ENCODE peak calls at places on chromosome 4, in six cellular contexts. B, D, C, E, P and H are unnamed samples.

GRCh38 chr4:27692098-27692679 is 831.5 kb downstream of the STIM2 start:
- DNase-seq in B (peak; percentile 63), D (no peak), C (no peak), E (peak; percentile 11), P (peak; percentile 32), H (peak; percentile 49)

GRCh38 chr4:90007494-90008167 is 113.0 kb downstream of the MMRN1 start:
- DNase-seq in B (no peak), D (no peak), C (no peak), E (no peak), P (no peak), H (no peak)

GRCh38 chr4:8117278-8117682 is 41.3 kb downstream of the ABLIM2 start:
- DNase-seq in B (peak; percentile 34), D (peak; percentile 83), C (peak; percentile 11), E (peak; percentile 76), P (peak; percentile 21), H (peak; percentile 38)

GRCh38 chr4:99126376-99126775 is 17.7 kb downstream of the ADH4 start:
- DNase-seq in B (no peak), D (no peak), C (no peak), E (no peak), P (no peak), H (no peak)

GRCh38 chr4:23327120-23327519 is 562.7 kb downstream of the PPARGC1A start:
- DNase-seq in B (no peak), D (no peak), C (no peak), E (no peak), P (no peak), H (no peak)

GRCh38 chr4:178068136-178068535 is 625.9 kb upstream of the AGA start:
- DNase-seq in B (no peak), D (no peak), C (no peak), E (no peak), P (no peak), H (no peak)

GRCh38 chr4:149211961-149212360 is 603.7 kb downstream of the IQCM start:
- DNase-seq in B (no peak), D (no peak), C (no peak), E (no peak), P (no peak), H (no peak)

GRCh38 chr4:108830509-108831244 is 67.8 kb upstream of the ETNPPL start:
- DNase-seq in B (peak; percentile 43), D (no peak), C (no peak), E (peak; percentile 16), P (no peak), H (peak; percentile 57)

GRCh38 chr4:1349359-1350168 is 2.6 kb downstream of the UVSSA start:
- DNase-seq in B (no peak), D (no peak), C (no peak), E (no peak), P (no peak), H (no peak)

GRCh38 chr4:145734576-145735329 is 54.8 kb downstream of the C4orf51 start:
- DNase-seq in B (peak; percentile 90), D (peak; percentile 66), C (no peak), E (peak; percentile 86), P (peak; percentile 87), H (peak; percentile 97)

GRCh38 chr4:42371306-42372063 is 25.8 kb upstream of the SHISA3 start:
- DNase-seq in B (peak; percentile 70), D (no peak), C (no peak), E (no peak), P (peak; percentile 46), H (peak; percentile 88)

GRCh38 chr4:8859550-8860095 is 12.0 kb downstream of the HMX1 start:
- DNase-seq in B (no peak), D (peak; percentile 17), C (no peak), E (no peak), P (no peak), H (no peak)

GRCh38 chr4:40196724-40197281 is at the start of gene RHOH:
- DNase-seq in B (no peak), D (no peak), C (peak; percentile 74), E (no peak), P (no peak), H (no peak)

GRCh38 chr4:188408244-188409067 is 269.2 kb downstream of the TRIML1 start:
- DNase-seq in B (no peak), D (no peak), C (no peak), E (no peak), P (no peak), H (peak; percentile 34)

GRCh38 chr4:37825943-37826281 is 574 bp upstream of the PGM2 start:
- DNase-seq in B (no peak), D (no peak), C (no peak), E (no peak), P (no peak), H (no peak)

GRCh38 chr4:137621056-137621455 is 88.8 kb upstream of the PCDH18 start:
- DNase-seq in B (no peak), D (no peak), C (no peak), E (no peak), P (no peak), H (no peak)

GRCh38 chr4:88077911-88078310 is 70.5 kb downstream of the PKD2 start:
- DNase-seq in B (peak; percentile 20), D (no peak), C (no peak), E (no peak), P (no peak), H (no peak)

GRCh38 chr4:86367577-86367976 is 7.7 kb upstream of the MAPK10 start:
- DNase-seq in B (peak; percentile 35), D (no peak), C (no peak), E (no peak), P (no peak), H (peak; percentile 67)

GRCh38 chr4:2091990-2092652 is 33.0 kb downstream of the NAT8L start:
- DNase-seq in B (no peak), D (no peak), C (no peak), E (no peak), P (no peak), H (no peak)

GRCh38 chr4:2070421-2071251 is 11.5 kb downstream of the NAT8L start:
- DNase-seq in B (no peak), D (no peak), C (no peak), E (no peak), P (no peak), H (no peak)

GRCh38 chr4:82889287-82889686 is 1.7 kb downstream of the SEC31A start:
- DNase-seq in B (no peak), D (no peak), C (no peak), E (no peak), P (no peak), H (no peak)
- H3K4me3 ChIP-seq in B (peak overlapping the region; percentile 94), D (no peak overlapping the region), C (peak overlapping the region; percentile 99), E (peak overlapping the region; percentile 2), P (peak overlapping the region; percentile 94), H (peak overlapping the region; percentile 83)

DNA sequence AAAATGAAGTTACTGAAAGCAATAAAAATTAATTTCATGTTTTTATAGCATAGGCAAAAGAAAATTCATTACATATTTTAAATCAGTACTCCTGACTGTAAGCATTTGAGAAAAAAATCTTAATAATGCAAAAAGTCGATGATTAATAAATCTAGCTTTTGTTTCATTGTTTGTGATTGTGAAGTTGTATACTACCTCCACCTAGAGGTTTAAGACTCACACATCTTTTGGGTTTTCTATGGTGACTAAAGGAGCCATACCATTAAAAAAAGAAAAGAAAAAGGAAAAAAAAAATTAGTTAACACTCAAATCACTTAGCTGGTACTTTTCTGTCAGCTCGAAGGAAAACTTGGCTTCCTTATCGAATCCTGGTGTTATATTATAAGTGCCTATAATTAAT is 2.0 kb downstream of the GABRA2 start:
- DNase-seq in B (peak; percentile 6), D (no peak), C (no peak), E (no peak), P (no peak), H (no peak)
- H3K4me3 ChIP-seq in B (no peak overlapping the region), D (no peak overlapping the region), C (no peak overlapping the region), E (no peak overlapping the region), P (no peak overlapping the region), H (no peak overlapping the region)

DNA sequence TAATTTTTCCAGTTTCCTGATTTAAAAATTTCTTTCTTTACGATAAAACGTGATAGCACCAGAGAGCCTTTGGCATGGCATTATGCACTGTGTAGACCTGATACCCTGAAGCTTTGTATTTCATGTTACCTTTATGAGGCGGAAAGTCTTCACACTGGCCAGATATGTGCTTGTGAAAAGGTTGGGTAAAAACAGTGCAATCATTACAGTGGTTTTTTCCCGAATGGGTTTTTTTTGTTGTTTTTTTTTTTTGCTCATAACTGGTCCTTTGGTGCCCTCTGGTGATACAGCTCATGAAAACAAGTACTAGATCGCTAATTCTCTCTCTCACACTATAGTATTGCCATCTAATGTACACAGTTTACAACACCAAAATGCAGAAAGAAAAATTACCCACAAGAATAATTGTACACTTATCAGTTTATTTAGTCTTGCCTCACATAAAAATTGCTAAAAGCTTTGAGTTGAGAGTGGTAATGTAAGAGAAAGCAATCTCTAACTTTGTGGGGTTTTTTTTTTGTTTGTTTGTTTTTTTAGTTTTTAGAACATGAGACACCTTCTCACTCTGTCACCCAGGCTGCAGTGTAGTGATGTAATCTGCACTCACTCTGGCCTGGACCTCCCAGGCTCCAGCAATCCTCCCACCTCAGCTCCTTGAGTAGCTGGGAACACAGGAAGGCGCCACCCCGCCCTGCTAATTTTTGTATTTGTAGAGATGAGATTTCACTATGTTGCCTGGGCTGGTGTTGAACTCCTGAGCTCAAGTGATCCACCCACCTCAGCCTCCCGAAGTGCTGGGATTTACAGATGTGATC is 21.3 kb downstream of the SPCS3 start:
- DNase-seq in B (peak; percentile 75), D (no peak), C (no peak), E (no peak), P (no peak), H (peak; percentile 78)
- H3K4me3 ChIP-seq in B (no peak overlapping the region), D (no peak overlapping the region), C (no peak overlapping the region), E (no peak overlapping the region), P (no peak overlapping the region), H (peak overlapping the region; percentile 33)

GRCh38 chr4:183721207-183722081 is 62.4 kb downstream of the TRAPPC11 start:
- DNase-seq in B (peak; percentile 55), D (peak; percentile 83), C (no peak), E (peak; percentile 87), P (no peak), H (peak; percentile 54)
- H3K4me3 ChIP-seq in B (peak overlapping the region; percentile 28), D (no peak overlapping the region), C (peak overlapping the region; percentile 47), E (no peak overlapping the region), P (no peak overlapping the region), H (peak overlapping the region; percentile 40)

GRCh38 chr4:3531306-3531886 is 826 bp downstream of the LRPAP1 start:
- DNase-seq in B (peak; percentile 17), D (peak; percentile 44), C (no peak), E (no peak), P (no peak), H (peak; percentile 8)

GRCh38 chr4:3531887-3532713 is at the start of gene LRPAP1:
- DNase-seq in B (peak; percentile 91), D (peak; percentile 93), C (peak; percentile 83), E (peak; percentile 95), P (peak; percentile 51), H (peak; percentile 90)

GRCh38 chr4:3530663-3531254 is 1.5 kb downstream of the LRPAP1 start:
- DNase-seq in B (no peak), D (peak; percentile 52), C (no peak), E (peak; percentile 21), P (no peak), H (no peak)

GRCh38 chr4:3533421-3533820 is 1.2 kb upstream of the LRPAP1 start:
- DNase-seq in B (no peak), D (no peak), C (no peak), E (no peak), P (no peak), H (no peak)

GRCh38 chr4:3532714-3533336 is 603 bp upstream of the LRPAP1 start:
- DNase-seq in B (no peak), D (no peak), C (no peak), E (no peak), P (no peak), H (no peak)
- H3K4me3 ChIP-seq in B (peak overlapping the region; percentile 96), D (peak overlapping the region; percentile 80), C (no peak overlapping the region), E (no peak overlapping the region), P (peak overlapping the region; percentile 95), H (peak overlapping the region; percentile 58)

GRCh38 chr4:48777739-48778138 is 2.3 kb downstream of the FRYL start:
- DNase-seq in B (no peak), D (no peak), C (no peak), E (no peak), P (no peak), H (no peak)
- H3K4me3 ChIP-seq in B (no peak overlapping the region), D (no peak overlapping the region), C (peak overlapping the region; percentile 80), E (no peak overlapping the region), P (peak overlapping the region; percentile 87), H (peak overlapping the region; percentile 95)